ENCODE peak calls at places on chromosome 17, in nine cellular contexts. E is ascending aorta, C is heart right ventricle, Q is hepatocyte, B is endothelial cell of umbilical vein, L is HAP-1, Z is esophagus squamous epithelium, Y is endodermal cell, F is PC-9. K is an unnamed sample.
A peak's percentile ranks its signal among the peaks of the same experiment; 100 is the strongest.

GRCh38 chr17:37368577-37368976 is 7.2 kb upstream of the C17orf78 start:
- DNase-seq in Z (no peak), F (no peak), E (no peak), Y (no peak), Q (no peak), L (no peak), B (no peak), C (no peak), K (peak; percentile 54)

GRCh38 chr17:42266918-42267766 is 9.0 kb downstream of the STAT5B start:
- DNase-seq in Z (no peak), Q (peak; percentile 54), B (no peak), C (no peak), E (no peak), L (no peak), F (peak; percentile 93), Y (no peak), K (peak; percentile 31)

GRCh38 chr17:50766222-50767023 is 895 bp downstream of the ANKRD40CL start:
- DNase-seq in E (no peak), B (no peak), L (no peak), Z (no peak), C (no peak), Q (peak; percentile 30), F (peak; percentile 36), Y (no peak), K (no peak)

GRCh38 chr17:41785091-41785875 is 1.2 kb downstream of the JUP start:
- DNase-seq in L (peak; percentile 57), Y (peak; percentile 96), F (peak; percentile 59), E (no peak), Z (no peak), Q (peak; percentile 88), B (peak; percentile 83), C (no peak), K (no peak)

GRCh38 chr17:81365148-81365600 is 30.1 kb upstream of the BAHCC1 start:
- DNase-seq in B (peak; percentile 61), Y (peak; percentile 86), C (no peak), L (no peak), Q (peak; percentile 78), E (peak; percentile 51), F (peak; percentile 77), Z (no peak), K (no peak)

GRCh38 chr17:44561237-44561623 is 3.9 kb downstream of the FZD2 start:
- DNase-seq in C (no peak), B (no peak), E (no peak), Y (no peak), Q (no peak), F (no peak), L (no peak), Z (no peak), K (no peak)

GRCh38 chr17:61533797-61534196 is 57.2 kb downstream of the NACA2 start:
- DNase-seq in C (no peak), L (no peak), Z (no peak), F (no peak), B (no peak), Q (no peak), E (no peak), Y (no peak), K (no peak)

GRCh38 chr17:77185137-77185536 is 44.4 kb downstream of the SEC14L1 start:
- DNase-seq in Y (no peak), Z (no peak), Q (no peak), C (no peak), E (no peak), F (no peak), L (no peak), B (no peak), K (no peak)

GRCh38 chr17:49521088-49521450 is 26.0 kb downstream of the NGFR start:
- DNase-seq in F (no peak), L (no peak), B (no peak), Z (no peak), C (no peak), E (no peak), Y (no peak), Q (no peak), K (no peak)

GRCh38 chr17:47649153-47649971 is at the start of gene KPNB1:
- DNase-seq in Z (peak; percentile 97), F (peak; percentile 99), Y (peak; percentile 100), B (peak; percentile 100), E (peak; percentile 99), C (peak; percentile 99), L (peak; percentile 99), Q (peak; percentile 99), K (peak; percentile 100)

GRCh38 chr17:3482851-3483250 is 7.1 kb downstream of the ASPA start:
- DNase-seq in Y (no peak), C (no peak), F (no peak), Q (no peak), B (no peak), E (no peak), Z (no peak), L (no peak), K (no peak)

GRCh38 chr17:3485481-3486068 is 9.8 kb downstream of the ASPA start:
- DNase-seq in C (no peak), Y (no peak), E (no peak), Q (no peak), Z (no peak), F (no peak), L (no peak), B (no peak), K (no peak)

GRCh38 chr17:3475155-3475808 is 515 bp upstream of the ASPA start:
- DNase-seq in C (no peak), L (no peak), Z (no peak), B (no peak), E (no peak), F (no peak), Q (no peak), Y (no peak), K (no peak)

GRCh38 chr17:3475812-3476686 is at the start of gene ASPA:
- DNase-seq in Y (no peak), Q (no peak), Z (no peak), B (no peak), L (peak; percentile 69), F (no peak), C (no peak), E (no peak), K (no peak)

GRCh38 chr17:3479988-3480387 is 4.2 kb downstream of the ASPA start:
- DNase-seq in Y (no peak), Z (no peak), C (no peak), E (no peak), Q (no peak), B (no peak), L (no peak), F (no peak), K (no peak)
- H3K9me3 ChIP-seq in Y (no peaks in the 10 kb centered on the region), Z (no peaks in the 10 kb centered on the region), C (no peaks in the 10 kb centered on the region), E (no peaks in the 10 kb centered on the region), Q (no peaks in the 10 kb centered on the region), B (no peaks in the 10 kb centered on the region), L (no peaks in the 10 kb centered on the region), F (no peaks in the 10 kb centered on the region), K (no peaks in the 10 kb centered on the region)

GRCh38 chr17:45825792-45826191 is 18.9 kb upstream of the SPPL2C start:
- DNase-seq in E (no peak), F (no peak), Y (no peak), Q (no peak), Z (no peak), C (no peak), B (no peak), L (no peak), K (no peak)

GRCh38 chr17:45823598-45823997 is 21.1 kb upstream of the SPPL2C start:
- DNase-seq in C (no peak), Y (peak; percentile 66), Q (no peak), B (no peak), Z (no peak), F (no peak), E (no peak), L (no peak), K (no peak)

GRCh38 chr17:45826919-45827628 is 17.6 kb upstream of the SPPL2C start:
- DNase-seq in Z (no peak), Y (no peak), B (no peak), C (no peak), L (no peak), E (no peak), Q (no peak), F (no peak), K (no peak)

GRCh38 chr17:45824901-45825492 is 19.7 kb upstream of the SPPL2C start:
- DNase-seq in L (no peak), Y (no peak), E (no peak), F (no peak), C (no peak), Q (no peak), Z (no peak), B (no peak), K (no peak)

GRCh38 chr17:45824475-45824874 is 20.2 kb upstream of the SPPL2C start:
- DNase-seq in Y (peak; percentile 79), E (no peak), Q (no peak), L (no peak), B (no peak), C (no peak), F (no peak), Z (no peak), K (no peak)
- H3K27me3 ChIP-seq in Y (no peaks in the 10 kb centered on the region), E (no peaks in the 10 kb centered on the region), Q (peaks cover 3% of the 10 kb centered on the region), L (peaks cover 73% of the 10 kb centered on the region), B (no peaks in the 10 kb centered on the region), C (peaks cover 46% of the 10 kb centered on the region), F (peaks cover 99% of the 10 kb centered on the region), Z (no peaks in the 10 kb centered on the region), K (peaks cover 5% of the 10 kb centered on the region)

GRCh38 chr17:8072727-8073461 is 14.6 kb downstream of the ALOX12B start:
- DNase-seq in Y (peak; percentile 76), Q (peak; percentile 44), C (no peak), E (no peak), F (no peak), L (no peak), B (no peak), Z (no peak), K (no peak)

GRCh38 chr17:8075574-8076342 is 11.8 kb downstream of the ALOX12B start:
- DNase-seq in E (no peak), L (no peak), C (no peak), F (no peak), Y (no peak), B (no peak), Z (no peak), Q (no peak), K (no peak)

GRCh38 chr17:8076502-8077266 is 10.8 kb downstream of the ALOX12B start:
- DNase-seq in L (no peak), Z (no peak), F (no peak), B (no peak), E (no peak), Q (no peak), Y (no peak), C (no peak), K (no peak)

GRCh38 chr17:8073627-8074485 is 13.7 kb downstream of the ALOX12B start:
- DNase-seq in F (no peak), Q (peak; percentile 84), B (peak; percentile 59), C (peak; percentile 77), Y (peak; percentile 97), Z (no peak), E (no peak), L (peak; percentile 63), K (peak; percentile 65)

DNA sequence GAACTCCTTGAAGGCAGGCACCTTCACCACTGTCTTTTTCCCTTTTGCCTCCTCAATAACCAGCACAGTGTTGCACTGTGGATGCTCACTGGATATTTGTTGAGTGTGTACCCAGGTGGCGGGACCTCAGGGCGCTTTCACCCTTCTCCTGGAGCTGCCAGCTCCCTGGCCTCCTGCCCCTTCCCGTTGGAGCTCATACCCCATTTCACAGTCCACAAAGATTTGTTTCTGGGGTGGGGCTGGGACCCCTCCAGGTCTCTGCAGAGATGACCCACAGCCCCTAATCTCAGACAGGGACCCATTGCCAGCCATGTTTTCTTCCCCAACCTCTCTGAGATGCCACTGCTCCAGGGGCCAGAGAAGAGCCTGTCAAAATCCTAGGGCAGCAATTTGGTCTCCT is 12.4 kb downstream of the ALOX12B start:
- DNase-seq in B (no peak), F (no peak), Z (no peak), L (no peak), Y (no peak), Q (no peak), E (no peak), C (no peak), K (no peak)
- H3K9me3 ChIP-seq in B (no peaks in the 10 kb centered on the region), F (no peaks in the 10 kb centered on the region), Z (no peaks in the 10 kb centered on the region), L (no peaks in the 10 kb centered on the region), Y (no peaks in the 10 kb centered on the region), Q (no peaks in the 10 kb centered on the region), E (no peaks in the 10 kb centered on the region), C (no peaks in the 10 kb centered on the region), K (no peaks in the 10 kb centered on the region)

GRCh38 chr17:79224903-79225302 is 150.3 kb downstream of the ENGASE start:
- DNase-seq in Z (no peak), B (no peak), C (no peak), Y (no peak), F (no peak), L (no peak), Q (no peak), E (no peak), K (no peak)
- H3K27me3 ChIP-seq in Z (no peaks in the 10 kb centered on the region), B (peaks cover 3% of the 10 kb centered on the region), C (peaks cover 74% of the 10 kb centered on the region), Y (peaks cover 40% of the 10 kb centered on the region), F (peaks cover 85% of the 10 kb centered on the region), L (peaks cover 32% of the 10 kb centered on the region), Q (peaks cover 39% of the 10 kb centered on the region), E (peaks cover 5% of the 10 kb centered on the region), K (peaks cover 75% of the 10 kb centered on the region)